ENCODE peak calls at places on chromosome 5, in seven cellular contexts. One of them, this sample, is unnamed.

GRCh38 chr5:96198673-96199072 is 234.4 kb downstream of the PCSK1 start:
- DNase-seq in prostate gland: no peak
- DNase-seq in transverse colon: no peak
- DNase-seq in body of pancreas: no peak
- DNase-seq in sigmoid colon: no peak
- DNase-seq in tibial nerve: no peak
- DNase-seq in A549: no peak
- DNase-seq in this sample: no peak

GRCh38 chr5:76667495-76667894 is 44.3 kb upstream of the F2RL2 start:
- DNase-seq in tibial nerve: no peak
- DNase-seq in sigmoid colon: no peak
- DNase-seq in A549: no peak
- DNase-seq in body of pancreas: no peak
- DNase-seq in transverse colon: no peak
- DNase-seq in prostate gland: no peak
- DNase-seq in this sample: no peak

GRCh38 chr5:83925952-83926351 is 205.3 kb upstream of the HAPLN1 start:
- DNase-seq in prostate gland: no peak
- DNase-seq in A549: no peak
- DNase-seq in sigmoid colon: no peak
- DNase-seq in transverse colon: no peak
- DNase-seq in body of pancreas: no peak
- DNase-seq in tibial nerve: no peak
- DNase-seq in this sample: no peak

GRCh38 chr5:137220523-137220927 is 278.6 kb downstream of the SPOCK1 start:
- DNase-seq in sigmoid colon: no peak
- DNase-seq in tibial nerve: no peak
- DNase-seq in prostate gland: no peak
- DNase-seq in A549: peak
- DNase-seq in transverse colon: no peak
- DNase-seq in body of pancreas: peak
- DNase-seq in this sample: no peak

GRCh38 chr5:592158-592557 is 20.0 kb upstream of the CEP72 start:
- DNase-seq in tibial nerve: no peak
- DNase-seq in A549: no peak
- DNase-seq in prostate gland: no peak
- DNase-seq in sigmoid colon: peak
- DNase-seq in transverse colon: no peak
- DNase-seq in body of pancreas: no peak
- DNase-seq in this sample: no peak

GRCh38 chr5:146079695-146080361 is 25.5 kb downstream of the PLAC8L1 start:
- DNase-seq in transverse colon: no peak
- DNase-seq in sigmoid colon: no peak
- DNase-seq in prostate gland: no peak
- DNase-seq in A549: no peak
- DNase-seq in body of pancreas: no peak
- DNase-seq in tibial nerve: no peak
- DNase-seq in this sample: no peak

GRCh38 chr5:141785667-141786066 is 92.5 kb downstream of the PCDH1 start:
- DNase-seq in prostate gland: no peak
- DNase-seq in A549: no peak
- DNase-seq in body of pancreas: no peak
- DNase-seq in tibial nerve: no peak
- DNase-seq in sigmoid colon: no peak
- DNase-seq in transverse colon: no peak
- DNase-seq in this sample: no peak

GRCh38 chr5:178290376-178290775 is 57.8 kb upstream of the PHYKPL start:
- DNase-seq in body of pancreas: no peak
- DNase-seq in prostate gland: no peak
- DNase-seq in tibial nerve: no peak
- DNase-seq in A549: no peak
- DNase-seq in sigmoid colon: peak
- DNase-seq in transverse colon: no peak
- DNase-seq in this sample: no peak

GRCh38 chr5:35029333-35029732 is 18.4 kb downstream of the AGXT2 start:
- DNase-seq in body of pancreas: no peak
- DNase-seq in transverse colon: no peak
- DNase-seq in sigmoid colon: no peak
- DNase-seq in prostate gland: no peak
- DNase-seq in A549: no peak
- DNase-seq in tibial nerve: no peak
- DNase-seq in this sample: no peak

GRCh38 chr5:132205385-132206125 is 22.1 kb downstream of the P4HA2 start:
- DNase-seq in body of pancreas: peak
- DNase-seq in prostate gland: no peak
- DNase-seq in tibial nerve: no peak
- DNase-seq in A549: no peak
- DNase-seq in transverse colon: no peak
- DNase-seq in sigmoid colon: no peak
- DNase-seq in this sample: peak

GRCh38 chr5:55601209-55601618 is 66.5 kb upstream of the PLPP1 start:
- DNase-seq in A549: peak
- DNase-seq in sigmoid colon: peak
- DNase-seq in body of pancreas: peak
- DNase-seq in prostate gland: peak
- DNase-seq in transverse colon: peak
- DNase-seq in tibial nerve: peak
- DNase-seq in this sample: peak

GRCh38 chr5:16013334-16014065 is 166.1 kb downstream of the MARCHF11 start:
- DNase-seq in tibial nerve: no peak
- DNase-seq in body of pancreas: no peak
- DNase-seq in A549: no peak
- DNase-seq in prostate gland: no peak
- DNase-seq in sigmoid colon: no peak
- DNase-seq in transverse colon: no peak
- DNase-seq in this sample: no peak

GRCh38 chr5:25435882-25436281 is 791.1 kb upstream of the CDH10 start:
- DNase-seq in body of pancreas: no peak
- DNase-seq in prostate gland: no peak
- DNase-seq in A549: no peak
- DNase-seq in tibial nerve: no peak
- DNase-seq in sigmoid colon: no peak
- DNase-seq in transverse colon: no peak
- DNase-seq in this sample: no peak

GRCh38 chr5:61279725-61280124 is 52.3 kb upstream of the ZSWIM6 start:
- DNase-seq in transverse colon: no peak
- DNase-seq in body of pancreas: no peak
- DNase-seq in A549: no peak
- DNase-seq in tibial nerve: no peak
- DNase-seq in prostate gland: no peak
- DNase-seq in sigmoid colon: no peak
- DNase-seq in this sample: no peak

GRCh38 chr5:132733499-132734148 is 3.7 kb downstream of the KIF3A start:
- DNase-seq in prostate gland: no peak
- DNase-seq in body of pancreas: no peak
- DNase-seq in transverse colon: no peak
- DNase-seq in sigmoid colon: no peak
- DNase-seq in A549: no peak
- DNase-seq in tibial nerve: no peak
- DNase-seq in this sample: no peak

GRCh38 chr5:61328791-61329617 is 3.1 kb upstream of the ZSWIM6 start:
- DNase-seq in prostate gland: no peak
- DNase-seq in body of pancreas: no peak
- DNase-seq in sigmoid colon: no peak
- DNase-seq in A549: no peak
- DNase-seq in tibial nerve: no peak
- DNase-seq in transverse colon: no peak
- DNase-seq in this sample: no peak

GRCh38 chr5:145161384-145161783 is 673.8 kb downstream of the PRELID2 start:
- DNase-seq in prostate gland: no peak
- DNase-seq in transverse colon: no peak
- DNase-seq in sigmoid colon: no peak
- DNase-seq in tibial nerve: no peak
- DNase-seq in body of pancreas: no peak
- DNase-seq in A549: no peak
- DNase-seq in this sample: no peak

GRCh38 chr5:154937718-154938466 is at the start of gene GEMIN5:
- DNase-seq in body of pancreas: peak
- DNase-seq in A549: peak
- DNase-seq in transverse colon: peak
- DNase-seq in prostate gland: peak
- DNase-seq in tibial nerve: peak
- DNase-seq in sigmoid colon: peak
- DNase-seq in this sample: peak
- TF ChIP-seq POLR2A in body of pancreas: peak
- TF ChIP-seq POLR2A in A549: peak
- TF ChIP-seq POLR2A in transverse colon: peak
- TF ChIP-seq POLR2A in prostate gland: peak
- TF ChIP-seq POLR2A in tibial nerve: peak
- TF ChIP-seq POLR2A in sigmoid colon: peak
- TF ChIP-seq POLR2A in this sample: no peak

GRCh38 chr5:172740483-172741205 is 30.4 kb downstream of the DUSP1 start:
- DNase-seq in transverse colon: peak
- DNase-seq in tibial nerve: no peak
- DNase-seq in prostate gland: peak
- DNase-seq in body of pancreas: peak
- DNase-seq in sigmoid colon: peak
- DNase-seq in A549: peak
- DNase-seq in this sample: peak
- H3K4me3 ChIP-seq in transverse colon: no peak
- H3K4me3 ChIP-seq in tibial nerve: no peak
- H3K4me3 ChIP-seq in prostate gland: no peak
- H3K4me3 ChIP-seq in body of pancreas: no peak
- H3K4me3 ChIP-seq in sigmoid colon: no peak
- H3K4me3 ChIP-seq in A549: no peak
- H3K4me3 ChIP-seq in this sample: no peak

DNA sequence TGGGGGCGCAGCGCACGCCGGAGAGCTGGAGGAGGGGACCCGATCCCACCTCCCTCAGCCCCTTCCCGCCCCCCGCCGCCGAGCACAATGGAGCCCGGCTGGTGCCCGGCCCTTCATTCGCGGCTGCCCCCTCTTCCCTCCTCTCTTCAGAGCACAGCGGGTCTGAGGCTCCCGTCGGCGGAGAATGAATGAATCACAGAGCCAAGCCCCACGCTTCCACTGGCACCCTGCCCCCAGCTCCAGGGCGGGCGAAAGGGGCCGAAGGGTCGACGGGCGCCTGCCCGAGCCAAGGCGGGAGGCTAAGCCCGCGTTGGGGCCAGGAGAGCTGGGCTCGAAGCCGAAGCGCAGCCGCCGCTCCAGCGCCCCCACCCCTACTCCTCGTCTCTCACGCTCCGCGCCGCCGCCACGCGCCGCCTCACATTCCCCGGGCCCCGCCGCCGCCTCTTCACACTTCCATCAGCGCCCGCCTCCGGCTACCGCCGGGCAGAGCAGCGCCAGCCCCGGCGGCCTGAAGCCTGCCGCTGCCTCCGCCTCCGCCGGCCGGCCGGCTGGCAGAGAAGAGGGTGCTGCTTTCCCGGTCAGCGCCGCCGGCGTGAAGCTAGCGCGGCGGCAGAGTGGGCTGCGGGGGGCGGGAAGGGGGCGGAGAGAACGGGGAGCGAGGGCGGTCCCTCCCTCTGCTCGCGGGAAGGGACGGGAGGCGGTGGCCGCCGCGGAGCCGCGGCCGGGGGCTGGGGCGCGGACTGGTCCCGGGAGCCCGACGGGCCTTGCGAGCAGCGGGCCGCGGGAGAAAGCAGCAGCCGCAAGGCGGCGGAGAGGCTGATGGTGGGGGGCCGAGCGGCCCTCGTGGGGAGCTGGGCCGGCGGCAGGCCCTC is at the start of gene HOMER1:
- DNase-seq in transverse colon: peak
- DNase-seq in body of pancreas: peak
- DNase-seq in tibial nerve: peak
- DNase-seq in sigmoid colon: peak
- DNase-seq in prostate gland: peak
- DNase-seq in A549: peak
- DNase-seq in this sample: peak
- TF ChIP-seq POLR2A in transverse colon: no peak
- TF ChIP-seq POLR2A in body of pancreas: no peak
- TF ChIP-seq POLR2A in tibial nerve: no peak
- TF ChIP-seq POLR2A in sigmoid colon: no peak
- TF ChIP-seq POLR2A in prostate gland: no peak
- TF ChIP-seq POLR2A in A549: peak
- TF ChIP-seq POLR2A in this sample: no peak

GRCh38 chr5:181205735-181206401 is 872 bp upstream of the TRIM7 start:
- DNase-seq in A549: no peak
- DNase-seq in prostate gland: no peak
- DNase-seq in sigmoid colon: peak
- DNase-seq in tibial nerve: no peak
- DNase-seq in transverse colon: no peak
- DNase-seq in body of pancreas: no peak
- DNase-seq in this sample: no peak
- H3K4me3 ChIP-seq in A549: peak
- H3K4me3 ChIP-seq in prostate gland: peak
- H3K4me3 ChIP-seq in sigmoid colon: peak
- H3K4me3 ChIP-seq in tibial nerve: peak
- H3K4me3 ChIP-seq in transverse colon: no peak
- H3K4me3 ChIP-seq in body of pancreas: no peak
- H3K4me3 ChIP-seq in this sample: no peak